ENCODE peak calls at places on chromosomes 7 and 10, in six cellular contexts. P, H, S, C, N and A are unnamed samples.

GRCh38 chr10:58266003-58266825 is 1.5 kb downstream of the IPMK start:
- DNase-seq in S (no peak), P (peak), H (no peak), N (no peak), C (no peak), A (no peak)

GRCh38 chr10:104449402-104449801 is 95.8 kb downstream of the CFAP58 start:
- DNase-seq in N (no peak), H (no peak), S (no peak), P (no peak), C (no peak), A (no peak)

GRCh38 chr10:115918812-115919211 is 354.2 kb downstream of the GFRA1 start:
- DNase-seq in S (no peak), P (no peak), H (no peak), C (no peak), N (no peak), A (no peak)

GRCh38 chr10:90167174-90168064 is 466.0 kb downstream of the KIF20B start:
- DNase-seq in N (no peak), H (no peak), S (no peak), C (no peak), P (peak), A (no peak)

GRCh38 chr10:95755511-95756004 is 405 bp upstream of the ENTPD1 start:
- DNase-seq in S (peak), H (peak), N (no peak), C (no peak), P (peak), A (no peak)

GRCh38 chr7:28298870-28299484 is 113.3 kb upstream of the CREB5 start:
- DNase-seq in N (no peak), S (peak), H (peak), C (peak), P (peak), A (no peak)

GRCh38 chr10:76397957-76398665 is 966.7 kb downstream of the LRMDA start:
- DNase-seq in N (no peak), H (no peak), C (peak), S (no peak), P (no peak), A (no peak)

GRCh38 chr7:108454674-108455523 is 1.3 kb downstream of the NRCAM start:
- DNase-seq in H (no peak), P (peak), C (no peak), S (peak), N (no peak), A (no peak)

GRCh38 chr10:48496831-48497792 is 107.8 kb downstream of the ARHGAP22 start:
- DNase-seq in H (peak), C (peak), P (peak), S (no peak), N (no peak), A (no peak)

GRCh38 chr7:111096997-111097396 is 6.1 kb downstream of the LRRN3 start:
- DNase-seq in H (no peak), C (no peak), P (no peak), N (no peak), S (peak), A (no peak)

GRCh38 chr7:111094387-111094786 is 3.5 kb downstream of the LRRN3 start:
- DNase-seq in H (no peak), N (no peak), S (no peak), C (no peak), P (no peak), A (no peak)

GRCh38 chr7:111101856-111102646 is 11.1 kb downstream of the LRRN3 start:
- DNase-seq in P (no peak), N (no peak), S (no peak), H (no peak), C (no peak), A (no peak)

GRCh38 chr7:111098926-111099250 is 8.0 kb downstream of the LRRN3 start:
- DNase-seq in N (no peak), C (no peak), P (no peak), H (no peak), S (no peak), A (no peak)

DNA sequence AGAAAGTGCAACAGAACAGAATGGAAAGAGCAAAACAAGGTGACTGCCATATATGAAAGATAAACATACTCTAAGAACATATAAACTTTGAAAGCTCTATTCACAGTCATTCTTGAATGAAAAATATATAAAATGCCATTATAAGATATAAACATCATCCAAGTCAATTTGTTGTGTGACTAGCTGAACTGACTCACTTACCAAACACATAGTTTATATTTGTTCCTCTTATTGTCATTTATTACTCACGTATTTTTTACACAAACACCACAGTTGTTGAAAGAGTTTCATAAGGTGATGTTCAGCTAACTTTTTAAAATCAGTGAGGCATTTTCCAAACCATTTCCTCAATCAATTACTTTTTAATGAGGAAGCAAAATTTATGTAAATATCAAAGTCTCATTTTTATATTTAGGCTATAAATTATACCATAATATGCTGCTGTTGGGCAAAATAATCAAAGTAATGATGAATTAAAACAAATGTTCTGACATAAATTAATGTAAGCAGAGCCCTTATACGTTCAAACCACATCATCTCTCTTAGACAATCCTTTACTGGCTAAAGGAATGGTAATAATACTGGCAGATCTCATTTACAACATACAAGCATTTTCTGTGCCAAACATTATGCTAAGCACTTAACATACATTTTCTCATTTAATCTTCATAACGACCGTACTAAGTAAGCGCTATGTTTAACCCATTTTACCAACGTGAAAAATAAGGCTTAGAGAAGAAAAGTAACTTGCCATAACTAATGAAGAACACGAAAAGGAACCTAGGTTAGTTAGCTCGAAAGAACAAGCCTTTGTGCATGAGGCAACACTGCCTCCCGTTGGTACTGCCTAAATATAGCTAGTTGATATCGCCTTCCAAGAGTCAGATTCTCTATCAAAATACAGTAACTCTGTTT is 7.3 kb downstream of the LRRN3 start:
- DNase-seq in P (peak), S (peak), C (no peak), N (no peak), H (peak), A (peak)
- TF ChIP-seq CTCF in P (peak), S (peak), C (no peak), N (peak), H (peak), A (peak)

GRCh38 chr7:150444141-150444540 is 6.3 kb upstream of the GIMAP8 start:
- DNase-seq in P (no peak), N (no peak), H (no peak), C (no peak), S (no peak), A (no peak)
- TF ChIP-seq CTCF in P (no peak), N (no peak), H (no peak), C (no peak), S (no peak), A (no peak)

GRCh38 chr7:130897515-130898419 is 163.8 kb upstream of the KLF14 start:
- DNase-seq in P (no peak), H (no peak), C (no peak), S (no peak), N (no peak), A (no peak)
- TF ChIP-seq CTCF in P (no peak), H (no peak), C (no peak), S (no peak), N (no peak), A (no peak)

DNA sequence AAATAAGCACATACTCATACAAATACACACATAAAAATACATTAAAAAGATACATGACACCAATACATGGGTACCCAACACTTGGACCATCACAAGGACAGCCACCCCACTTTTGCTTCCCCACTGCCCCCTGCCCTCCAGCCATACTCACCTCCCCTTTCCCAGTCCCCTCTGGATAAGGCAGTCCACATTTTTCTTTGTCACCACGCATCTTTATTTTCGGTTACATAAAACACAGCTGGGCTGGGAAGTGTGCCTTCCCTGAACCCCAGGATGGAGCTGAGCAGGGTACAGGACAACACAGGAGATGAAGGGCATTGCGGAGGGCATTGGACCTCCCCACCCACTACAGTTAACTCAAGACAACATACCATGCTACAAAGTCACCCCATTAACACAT is 1.1 kb upstream of the HOXA3 start:
- DNase-seq in S (no peak), C (no peak), P (no peak), N (no peak), H (no peak), A (no peak)
- TF ChIP-seq CTCF in S (no peak), C (no peak), P (no peak), N (no peak), H (no peak), A (no peak)

DNA sequence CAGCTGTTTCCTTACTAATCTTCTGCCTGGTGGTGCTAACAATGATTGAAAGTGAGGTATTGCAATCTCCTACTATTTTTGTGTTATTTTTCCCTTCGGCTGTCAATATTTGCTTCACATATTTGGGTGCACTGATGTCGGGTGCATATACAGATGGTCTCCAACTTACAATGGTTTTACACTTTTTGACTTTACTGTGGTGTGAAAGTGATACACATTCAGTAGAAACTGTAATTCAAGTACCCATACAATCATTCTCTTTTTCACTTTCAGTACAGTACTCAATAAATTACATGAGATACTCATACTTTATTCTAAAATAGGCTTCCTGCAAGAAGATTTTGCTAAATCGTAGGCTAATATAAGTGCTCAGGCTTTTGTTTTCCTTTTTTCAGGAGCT is 73.2 kb downstream of the RNF216 start:
- DNase-seq in S (no peak), N (no peak), H (no peak), C (no peak), P (no peak), A (no peak)
- TF ChIP-seq CTCF in S (no peak), N (no peak), H (no peak), C (no peak), P (no peak), A (no peak)

GRCh38 chr7:57415730-57416129 is 34.2 kb upstream of the ZNF716 start:
- DNase-seq in P (no peak), S (no peak), C (no peak), H (no peak), N (no peak), A (no peak)
- TF ChIP-seq CTCF in P (no peak), S (no peak), C (no peak), H (no peak), N (no peak), A (no peak)